ENCODE peak calls at places on chromosomes 3 and 15, in ten cellular contexts. Q, U, Z, M, P, K, Y, G, I and W are unnamed samples.

GRCh38 chr15:80800067-80800466 is 20.9 kb downstream of the CEMIP start:
- DNase-seq in Q (no peak), U (peak; percentile 40), Z (no peak), M (no peak), P (no peak), K (no peak), Y (no peak), G (no peak), I (no peak), W (no peak)

GRCh38 chr15:95323798-95324197 is 1006.7 kb upstream of the NR2F2 start:
- DNase-seq in Q (no peak), U (no peak), Z (no peak), M (no peak), P (no peak), K (no peak), Y (peak; percentile 6), G (no peak), I (no peak), W (no peak)

GRCh38 chr3:23071758-23072157 is 131.4 kb upstream of the UBE2E2 start:
- DNase-seq in Q (no peak), U (no peak), Z (no peak), M (no peak), P (no peak), K (no peak), Y (no peak), G (no peak), I (no peak), W (no peak)

GRCh38 chr3:82053236-82053635 is 291.8 kb upstream of the GBE1 start:
- DNase-seq in Q (no peak), U (no peak), Z (no peak), M (no peak), P (no peak), K (no peak), Y (no peak), G (no peak), I (no peak), W (no peak)

GRCh38 chr15:34984884-34985630 is 3.0 kb downstream of the ZNF770 start:
- DNase-seq in Q (no peak), U (no peak), Z (no peak), M (no peak), P (no peak), K (no peak), Y (peak; percentile 82), G (no peak), I (peak; percentile 67), W (peak; percentile 9)

GRCh38 chr3:189355481-189356201 is 183.9 kb downstream of the TPRG1 start:
- DNase-seq in Q (no peak), U (peak; percentile 94), Z (peak; percentile 67), M (no peak), P (peak; percentile 31), K (peak; percentile 86), Y (peak; percentile 20), G (no peak), I (peak; percentile 84), W (no peak)

GRCh38 chr15:78024883-78025282 is 52.6 kb downstream of the TBC1D2B start:
- DNase-seq in Q (no peak), U (no peak), Z (no peak), M (no peak), P (no peak), K (no peak), Y (no peak), G (no peak), I (no peak), W (no peak)

GRCh38 chr3:11799777-11800176 is 46.9 kb downstream of the TAMM41 start:
- DNase-seq in Q (no peak), U (no peak), Z (no peak), M (no peak), P (no peak), K (no peak), Y (no peak), G (no peak), I (no peak), W (no peak)

GRCh38 chr15:88398011-88398410 is 69.2 kb downstream of the MRPL46 start:
- DNase-seq in Q (no peak), U (no peak), Z (no peak), M (no peak), P (no peak), K (no peak), Y (no peak), G (no peak), I (no peak), W (no peak)